ENCODE peak calls at places on chromosomes 13 and 19, in eight cellular contexts. K is transverse colon, V is GM12878, F is SK-N-SH, X is upper lobe of left lung, J is sigmoid colon, I is H1, R is K562. E is an unnamed sample.

GRCh38 chr19:48928164-48929005 is 5.1 kb upstream of the DHDH start:
- DNase-seq in J (no peak), F (no peak), R (no peak), K (no peak), I (no peak), V (no peak), X (peak), E (peak)

GRCh38 chr13:44237276-44237767 is 136.3 kb upstream of the SERP2 start:
- DNase-seq in X (peak), I (no peak), V (peak), F (peak), R (no peak), J (peak), K (peak), E (no peak)

GRCh38 chr19:49338691-49339363 is 3.6 kb downstream of the CD37 start:
- DNase-seq in X (peak), K (peak), F (peak), J (peak), I (peak), R (peak), V (no peak), E (peak)

GRCh38 chr19:16096281-16096855 is 15.3 kb upstream of the RAB8A start:
- DNase-seq in V (no peak), F (no peak), K (no peak), X (no peak), R (no peak), J (no peak), I (no peak), E (no peak)

GRCh38 chr19:46925548-46925950 is 64.8 kb downstream of the ARHGAP35 start:
- DNase-seq in F (no peak), X (no peak), K (peak), J (no peak), I (no peak), V (no peak), R (no peak), E (peak)

GRCh38 chr13:93248627-93249047 is 22.0 kb downstream of the GPC6 start:
- DNase-seq in I (no peak), R (peak), K (no peak), X (peak), J (no peak), F (peak), V (no peak), E (peak)

GRCh38 chr19:48714759-48715261 is 4.7 kb downstream of the MAMSTR start:
- DNase-seq in I (no peak), J (no peak), R (no peak), F (no peak), K (peak), V (no peak), X (no peak), E (no peak)

GRCh38 chr13:113848020-113848419 is 15.9 kb downstream of the GAS6 start:
- DNase-seq in F (no peak), R (no peak), K (no peak), X (no peak), V (no peak), J (no peak), I (peak), E (no peak)

GRCh38 chr13:30734434-30734833 is 909 bp upstream of the ALOX5AP start:
- DNase-seq in J (no peak), R (no peak), K (no peak), V (no peak), I (no peak), F (no peak), X (no peak), E (no peak)

GRCh38 chr13:83215627-83216026 is 666.6 kb downstream of the SLITRK1 start:
- DNase-seq in X (no peak), F (no peak), J (no peak), R (no peak), V (no peak), I (no peak), K (no peak), E (no peak)

GRCh38 chr19:18131841-18132596 is 20.9 kb upstream of the PIK3R2 start:
- DNase-seq in F (no peak), R (peak), K (no peak), V (no peak), I (peak), J (no peak), X (no peak), E (no peak)

GRCh38 chr19:48249502-48250014 is 6.2 kb downstream of the CARD8 start:
- DNase-seq in I (no peak), K (peak), J (peak), R (peak), F (no peak), V (peak), X (peak), E (peak)

GRCh38 chr19:51111606-51112005 is 3.4 kb upstream of the CTU1 start:
- DNase-seq in R (peak), K (no peak), J (no peak), I (no peak), X (no peak), V (no peak), F (no peak), E (no peak)

GRCh38 chr13:24218977-24219376 is 58.5 kb downstream of the SPATA13 start:
- DNase-seq in V (no peak), F (no peak), I (no peak), X (no peak), K (no peak), J (no peak), R (no peak), E (no peak)

DNA sequence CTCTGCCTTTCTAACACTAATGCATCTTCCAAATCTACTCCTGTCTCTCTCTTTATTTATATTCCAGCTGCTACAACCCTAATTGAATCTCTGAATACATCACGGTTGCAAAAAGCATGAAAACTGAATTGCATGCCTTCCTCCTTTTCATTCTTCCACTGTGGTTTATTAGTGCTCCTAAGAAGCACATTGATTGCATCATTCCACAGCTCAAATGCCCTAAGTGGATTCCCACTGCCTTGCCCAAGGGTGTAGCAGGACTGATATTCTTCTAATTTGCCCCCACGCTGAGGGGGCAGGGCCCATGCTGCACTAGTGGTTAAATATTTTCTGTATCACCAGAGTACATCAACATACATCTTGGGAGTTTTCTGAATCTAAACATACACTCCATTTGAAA is 640.8 kb downstream of the EFNB2 start:
- DNase-seq in X (no peak), K (no peak), J (no peak), R (no peak), V (no peak), I (no peak), F (no peak), E (no peak)
- TF ChIP-seq POLR2AphosphoS5 in X (no peak), K (no peak), J (no peak), R (no peak), V (no peak), I (no peak), F (no peak), E (no peak)

DNA sequence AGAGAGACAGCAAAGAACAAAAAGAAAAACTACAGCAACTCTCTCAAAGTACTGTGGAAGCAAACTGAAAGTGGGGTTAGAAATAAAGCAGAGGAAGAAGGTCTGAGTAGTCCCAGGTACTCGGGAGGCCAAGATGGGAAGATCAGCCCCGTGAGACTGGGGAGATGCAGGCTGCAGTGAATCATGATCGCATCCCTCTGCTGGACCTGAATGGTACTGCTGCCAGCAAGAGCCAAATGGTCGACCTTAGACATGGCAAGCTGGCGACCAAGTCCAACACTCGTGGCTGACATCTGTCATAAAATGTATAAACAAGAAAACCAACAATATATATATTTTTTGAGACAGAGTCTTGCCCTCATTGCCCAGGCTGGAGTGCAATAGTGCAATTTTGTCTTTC is 33.7 kb upstream of the ZNF724 start:
- DNase-seq in V (no peak), R (peak), J (no peak), X (peak), I (peak), F (peak), K (peak), E (peak)
- TF ChIP-seq CTCF in V (peak), R (peak), J (no peak), X (peak), I (peak), F (peak), K (peak), E (no peak)

DNA sequence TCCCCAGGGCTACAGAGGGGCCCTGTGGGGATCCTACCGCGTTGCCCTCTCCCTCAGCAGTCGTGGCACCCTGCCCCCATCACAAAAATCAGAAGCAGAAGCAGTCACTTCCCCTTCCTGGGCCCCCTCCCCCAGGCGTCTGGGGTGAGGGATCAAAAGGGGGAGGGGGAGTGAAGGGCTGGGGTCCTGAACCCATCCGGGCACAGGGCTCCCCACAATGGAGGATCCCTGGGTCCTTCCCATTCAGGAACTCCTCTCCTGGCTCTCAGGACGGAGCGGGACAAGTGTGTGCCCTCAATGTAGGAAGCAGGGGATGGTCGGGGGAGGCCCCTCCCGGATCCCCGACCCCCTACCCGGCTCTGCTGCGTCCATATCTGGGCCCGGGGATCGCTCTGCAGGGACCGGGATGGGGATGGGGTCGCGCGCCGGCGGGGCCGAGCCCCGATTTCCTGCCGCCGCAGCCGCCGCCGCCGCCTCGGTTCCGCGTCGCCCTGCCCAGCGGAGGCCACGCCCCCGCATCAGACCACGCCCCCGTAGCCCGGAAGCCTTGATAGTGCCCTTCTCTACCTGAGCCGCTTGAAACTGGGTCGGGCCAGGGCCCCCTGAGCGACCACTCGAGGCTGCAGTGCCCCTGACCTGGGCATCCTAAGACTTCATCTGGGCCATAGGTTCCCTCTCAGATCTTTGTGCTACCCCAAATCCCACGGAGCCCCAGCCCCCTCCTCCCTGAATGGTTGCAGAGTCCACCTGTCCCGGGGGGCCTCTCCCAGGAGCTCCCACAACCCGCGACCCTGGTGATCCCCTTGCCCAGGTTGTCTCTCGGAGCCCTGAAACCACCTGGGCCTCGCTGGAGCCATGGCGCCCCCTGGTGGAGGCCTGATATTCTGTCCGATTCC is at the start of gene GMIP:
- DNase-seq in X (peak), F (peak), I (peak), R (peak), V (no peak), K (peak), J (peak), E (peak)
- TF ChIP-seq EP300 in X (no peak), F (no peak), I (no peak), R (no peak), V (no peak), K (no peak), J (no peak), E (no peak)

GRCh38 chr19:9667898-9668297 is 7.0 kb downstream of the ZNF562 start:
- DNase-seq in X (no peak), V (no peak), I (no peak), J (no peak), K (no peak), R (no peak), F (no peak), E (no peak)
- TF ChIP-seq POLR2AphosphoS5 in X (no peak), V (no peak), I (no peak), J (no peak), K (no peak), R (no peak), F (no peak), E (no peak)

DNA sequence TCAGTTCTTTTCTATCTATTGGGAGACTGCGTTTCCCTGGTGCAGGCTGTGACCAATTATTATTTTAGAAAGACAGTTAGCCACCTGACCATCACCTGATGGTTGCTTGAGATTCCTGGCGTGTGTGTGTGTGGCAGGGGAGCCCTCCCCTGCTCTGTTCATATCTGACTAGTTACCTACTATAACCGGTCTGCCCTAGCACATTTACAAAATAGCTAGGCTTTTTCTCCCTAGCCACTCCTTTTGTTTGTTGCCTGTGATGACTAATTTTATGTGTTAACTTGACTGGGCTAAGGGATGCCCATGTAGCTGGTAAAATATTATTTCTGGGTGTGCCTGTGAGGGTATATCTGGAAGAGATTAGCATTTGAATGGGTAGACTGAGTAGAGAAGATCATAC is 76.9 kb downstream of the OLFM4 start:
- DNase-seq in V (no peak), F (no peak), X (no peak), K (no peak), J (no peak), I (no peak), R (no peak), E (no peak)
- TF ChIP-seq CTCF in V (no peak), F (no peak), X (no peak), K (no peak), J (no peak), I (no peak), R (no peak), E (no peak)